ENCODE peak calls at places on chromosomes 16 and 17, in seven cellular contexts. F, A, N, T, C, I and B are unnamed samples.

GRCh38 chr17:75526555-75527270 is 1.2 kb downstream of the LLGL2 start:
- DNase-seq in F (no peak), A (no peak), N (no peak), T (peak; percentile 45), C (no peak), I (no peak), B (no peak)

GRCh38 chr17:34370997-34371395 is 8.0 kb upstream of the CCL1 start:
- DNase-seq in F (peak; percentile 12), A (no peak), N (no peak), T (no peak), C (no peak), I (no peak), B (peak; percentile 14)

GRCh38 chr16:85555549-85556455 is 57.3 kb upstream of the GSE1 start:
- DNase-seq in F (no peak), A (peak; percentile 56), N (no peak), T (peak; percentile 66), C (no peak), I (peak; percentile 54), B (no peak)

GRCh38 chr16:68332411-68333121 is 21.7 kb downstream of the PRMT7 start:
- DNase-seq in F (peak; percentile 52), A (peak; percentile 52), N (no peak), T (no peak), C (no peak), I (no peak), B (no peak)

GRCh38 chr17:64781810-64782555 is 119.9 kb upstream of the SMURF2 start:
- DNase-seq in F (no peak), A (no peak), N (peak; percentile 58), T (no peak), C (no peak), I (no peak), B (no peak)

GRCh38 chr17:78390241-78391050 is 12.0 kb downstream of the PGS1 start:
- DNase-seq in F (peak; percentile 100), A (peak; percentile 91), N (no peak), T (no peak), C (no peak), I (no peak), B (no peak)

GRCh38 chr17:66829883-66830282 is 5.0 kb upstream of the CACNG5 start:
- DNase-seq in F (no peak), A (no peak), N (no peak), T (no peak), C (no peak), I (no peak), B (no peak)

GRCh38 chr16:72832640-72833039 is 215.3 kb downstream of the ZFHX3 start:
- DNase-seq in F (peak; percentile 70), A (peak; percentile 85), N (peak; percentile 89), T (peak; percentile 75), C (peak; percentile 94), I (peak; percentile 83), B (peak; percentile 70)

GRCh38 chr16:946048-946395 is 24.8 kb downstream of the LMF1 start:
- DNase-seq in F (peak; percentile 15), A (no peak), N (no peak), T (no peak), C (no peak), I (no peak), B (no peak)

GRCh38 chr16:66712512-66712911 is 16.0 kb upstream of the CMTM4 start:
- DNase-seq in F (no peak), A (no peak), N (no peak), T (no peak), C (no peak), I (no peak), B (no peak)

GRCh38 chr17:39151680-39152058 is 232 bp upstream of the PLXDC1 start:
- DNase-seq in F (no peak), A (no peak), N (no peak), T (no peak), C (no peak), I (no peak), B (no peak)

GRCh38 chr17:39150795-39151679 is at the start of gene PLXDC1:
- DNase-seq in F (no peak), A (no peak), N (no peak), T (no peak), C (no peak), I (no peak), B (no peak)

GRCh38 chr17:39152134-39152884 is 872 bp upstream of the PLXDC1 start:
- DNase-seq in F (no peak), A (no peak), N (no peak), T (no peak), C (no peak), I (peak; percentile 43), B (no peak)

GRCh38 chr17:39155654-39156053 is 4.2 kb upstream of the PLXDC1 start:
- DNase-seq in F (no peak), A (no peak), N (no peak), T (no peak), C (no peak), I (no peak), B (no peak)

DNA sequence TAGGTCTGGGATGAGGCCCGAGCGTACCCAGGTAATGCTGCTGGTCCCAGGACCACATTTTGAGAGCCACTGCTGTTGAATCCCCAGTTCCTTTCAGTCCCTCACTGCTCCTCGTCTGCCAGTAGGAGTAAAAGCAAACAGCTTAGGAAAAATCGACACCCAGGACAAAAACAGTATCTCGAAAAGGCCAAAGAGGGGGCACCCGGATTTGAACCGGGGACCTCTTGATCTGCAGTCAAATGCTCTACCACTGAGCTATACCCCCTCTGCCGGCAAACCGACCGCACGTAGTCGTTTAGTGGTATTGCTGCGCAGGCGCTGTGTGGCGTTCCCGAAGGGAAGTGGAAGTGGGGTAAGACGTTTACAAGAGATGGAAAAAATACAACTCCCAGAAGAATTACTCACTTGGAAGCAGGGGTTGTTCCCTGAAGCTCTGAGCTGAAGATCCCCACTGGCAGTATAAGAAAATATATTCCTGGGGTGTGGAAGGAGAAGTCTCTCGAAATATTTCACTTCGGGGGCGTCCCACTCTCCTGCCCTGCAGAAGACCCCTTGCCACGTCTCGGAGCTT is 2.2 kb upstream of the PLXDC1 start:
- DNase-seq in F (peak; percentile 88), A (peak; percentile 89), N (peak; percentile 98), T (peak; percentile 89), C (peak; percentile 98), I (peak; percentile 88), B (peak; percentile 100)
- TF ChIP-seq CTCF in F (peak; percentile 15), A (peak; percentile 17), N (no peak), T (no peak), C (peak; percentile 40), I (no peak), B (no peak)

GRCh38 chr16:62205459-62205858 is 169.2 kb upstream of the CDH8 start:
- DNase-seq in F (no peak), A (no peak), N (no peak), T (no peak), C (no peak), I (no peak), B (no peak)
- TF ChIP-seq CTCF in F (no peak), A (no peak), N (no peak), T (no peak), C (peak; percentile 40), I (no peak), B (peak; percentile 40)

DNA sequence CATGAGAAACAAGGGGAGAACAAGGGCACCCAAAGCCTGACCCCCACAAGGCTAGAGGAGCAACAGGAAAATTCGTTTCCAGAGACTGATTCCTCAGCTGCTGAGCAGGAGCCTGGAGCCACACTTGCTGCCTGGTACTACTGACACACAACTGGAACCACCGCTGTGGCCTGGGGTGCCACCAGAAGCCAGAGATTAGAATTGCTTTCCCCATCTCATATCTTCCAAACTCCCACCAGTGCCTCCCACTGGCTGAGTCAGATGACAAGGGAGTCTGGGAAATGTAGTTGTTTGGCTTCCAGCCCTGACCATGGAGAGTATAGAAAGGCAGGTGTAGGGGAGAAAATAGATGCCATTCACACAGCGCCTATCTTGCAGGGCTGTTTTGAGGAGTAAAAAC is 4.1 kb upstream of the TMEM11 start:
- DNase-seq in F (no peak), A (peak; percentile 33), N (no peak), T (no peak), C (no peak), I (no peak), B (no peak)
- TF ChIP-seq CTCF in F (no peak), A (peak; percentile 6), N (no peak), T (no peak), C (no peak), I (no peak), B (no peak)

GRCh38 chr16:2091722-2092620 is 43.7 kb downstream of the PKD1 start:
- DNase-seq in F (no peak), A (no peak), N (no peak), T (no peak), C (no peak), I (no peak), B (no peak)

GRCh38 chr16:2089676-2090480 is 42.1 kb downstream of the TSC2 start:
- DNase-seq in F (no peak), A (no peak), N (no peak), T (peak; percentile 33), C (no peak), I (no peak), B (no peak)

GRCh38 chr16:2092866-2093265 is 42.8 kb downstream of the PKD1 start:
- DNase-seq in F (no peak), A (no peak), N (no peak), T (no peak), C (no peak), I (no peak), B (no peak)

GRCh38 chr16:2090481-2090797 is 42.7 kb downstream of the TSC2 start:
- DNase-seq in F (no peak), A (no peak), N (no peak), T (peak; percentile 43), C (no peak), I (no peak), B (no peak)

DNA sequence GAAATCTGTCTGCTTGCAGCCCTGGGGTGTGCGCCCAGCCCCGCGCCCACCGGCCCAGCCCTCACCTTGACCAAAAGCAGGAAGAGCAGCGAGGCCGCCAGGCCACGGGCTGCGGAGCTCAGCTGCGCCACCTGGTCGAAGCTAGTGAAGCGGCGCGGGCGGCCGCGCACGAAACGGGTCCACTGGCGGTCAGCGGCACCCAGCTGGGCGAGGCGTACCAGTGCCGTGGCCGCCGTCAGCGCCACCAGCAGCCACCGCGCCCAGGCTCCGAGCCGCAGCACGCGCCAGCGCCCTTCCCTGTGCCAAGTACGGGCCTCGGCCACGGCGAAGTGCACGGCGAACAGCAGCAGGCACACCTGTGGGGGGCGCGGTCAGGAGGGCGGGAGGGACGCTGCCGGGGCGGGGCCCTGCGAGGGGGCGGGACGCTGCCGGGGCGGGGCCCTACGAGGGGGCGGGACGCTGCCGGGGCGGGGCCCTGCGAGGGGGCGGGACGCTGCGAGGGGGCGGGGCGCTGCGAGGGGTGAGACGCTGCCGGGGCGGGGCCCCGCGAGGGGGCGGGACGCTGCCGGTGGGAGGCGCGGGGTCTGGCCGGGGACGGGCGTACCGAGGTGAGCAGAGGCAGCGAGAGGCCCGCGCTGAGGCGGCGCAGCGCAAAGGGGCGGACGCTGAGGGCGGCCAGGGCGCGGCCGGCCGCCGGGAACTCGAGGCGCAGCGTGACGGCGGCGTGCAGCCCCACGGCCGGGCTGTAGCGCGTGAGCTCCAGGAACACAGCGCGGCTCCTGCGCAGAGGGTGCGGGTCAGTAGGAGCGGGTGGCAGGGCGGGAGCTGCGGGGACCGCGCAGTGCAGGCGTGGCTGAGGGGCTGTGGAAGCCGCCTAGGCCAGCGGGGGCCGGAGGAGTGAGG is 43.3 kb downstream of the TSC2 start:
- DNase-seq in F (no peak), A (peak; percentile 55), N (no peak), T (peak; percentile 93), C (peak; percentile 72), I (peak; percentile 52), B (peak; percentile 90)
- TF ChIP-seq CTCF in F (no peak), A (no peak), N (no peak), T (peak; percentile 59), C (peak; percentile 52), I (no peak), B (no peak)

DNA sequence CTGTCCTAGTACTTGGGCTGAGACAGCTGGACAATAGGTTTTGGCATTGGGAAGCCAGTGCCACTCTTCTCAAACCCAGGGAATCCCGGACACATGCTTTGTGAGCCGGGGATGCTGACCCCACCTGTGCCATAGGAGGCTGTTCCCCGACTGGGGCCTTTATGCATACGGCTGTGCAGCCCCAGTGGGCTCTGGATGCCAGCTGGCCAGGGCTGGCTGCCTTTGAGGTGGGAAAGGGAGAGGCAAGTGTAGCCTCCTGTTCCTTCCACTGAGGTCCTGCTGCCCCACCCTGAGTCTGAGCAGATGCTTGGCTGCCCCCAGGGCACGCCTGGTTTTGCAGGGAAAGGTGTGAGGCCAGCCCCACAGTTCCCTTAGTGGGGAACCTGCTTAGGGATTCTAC is 105.7 kb downstream of the CCDC182 start:
- DNase-seq in F (no peak), A (no peak), N (no peak), T (no peak), C (no peak), I (no peak), B (no peak)
- TF ChIP-seq CTCF in F (no peak), A (no peak), N (no peak), T (no peak), C (no peak), I (no peak), B (no peak)